ENCODE peak calls at places on chromosomes 3 and 15, in four cellular contexts. One of them, this sample, is unnamed.
A peak's percentile ranks its signal among the peaks of the same experiment; 100 is the strongest.

GRCh38 chr15:40344631-40345120 is 3.9 kb upstream of the CCDC9B start:
- DNase-seq in K562: peak; percentile 81
- DNase-seq in GM12878: no peak
- DNase-seq in WTC11: peak; percentile 78
- DNase-seq in this sample: peak; percentile 45

GRCh38 chr15:65182538-65182937 is 2.6 kb downstream of the CLPX start:
- DNase-seq in K562: no peak
- DNase-seq in GM12878: no peak
- DNase-seq in WTC11: no peak
- DNase-seq in this sample: no peak

GRCh38 chr3:171234298-171235020 is 207.9 kb upstream of the SLC2A2 start:
- DNase-seq in K562: no peak
- DNase-seq in GM12878: no peak
- DNase-seq in WTC11: no peak
- DNase-seq in this sample: no peak

GRCh38 chr15:92277776-92278175 is 115.9 kb upstream of the ST8SIA2 start:
- DNase-seq in K562: no peak
- DNase-seq in GM12878: no peak
- DNase-seq in WTC11: no peak
- DNase-seq in this sample: no peak

GRCh38 chr3:38283810-38284775 is 2.0 kb downstream of the SLC22A14 start:
- DNase-seq in K562: no peak
- DNase-seq in GM12878: no peak
- DNase-seq in WTC11: no peak
- DNase-seq in this sample: no peak

GRCh38 chr3:113954091-113954685 is 6.4 kb downstream of the ZDHHC23 start:
- DNase-seq in K562: no peak
- DNase-seq in GM12878: no peak
- DNase-seq in WTC11: no peak
- DNase-seq in this sample: no peak

GRCh38 chr3:150970665-150971327 is 1.7 kb downstream of the CLRN1 start:
- DNase-seq in K562: no peak
- DNase-seq in GM12878: no peak
- DNase-seq in WTC11: no peak
- DNase-seq in this sample: no peak

GRCh38 chr15:41930867-41931222 is 37.0 kb upstream of the SPTBN5 start:
- DNase-seq in K562: no peak
- DNase-seq in GM12878: no peak
- DNase-seq in WTC11: no peak
- DNase-seq in this sample: no peak

GRCh38 chr15:56390739-56391267 is 25.6 kb downstream of the TEX9 start:
- DNase-seq in K562: no peak
- DNase-seq in GM12878: no peak
- DNase-seq in WTC11: no peak
- DNase-seq in this sample: no peak

GRCh38 chr3:124939661-124940060 is 5.1 kb upstream of the MUC13 start:
- DNase-seq in K562: no peak
- DNase-seq in GM12878: no peak
- DNase-seq in WTC11: no peak
- DNase-seq in this sample: no peak

GRCh38 chr3:143311096-143311495 is 191.5 kb downstream of the CHST2 start:
- DNase-seq in K562: no peak
- DNase-seq in GM12878: no peak
- DNase-seq in WTC11: no peak
- DNase-seq in this sample: no peak

GRCh38 chr3:151394611-151395010 is 10.1 kb upstream of the P2RY12 start:
- DNase-seq in K562: no peak
- DNase-seq in GM12878: no peak
- DNase-seq in WTC11: peak; percentile 12
- DNase-seq in this sample: no peak

GRCh38 chr3:177424541-177424940 is 227.3 kb upstream of the TBL1XR1 start:
- DNase-seq in K562: no peak
- DNase-seq in GM12878: no peak
- DNase-seq in WTC11: no peak
- DNase-seq in this sample: no peak

GRCh38 chr15:52018693-52019393 is at the start of gene MAPK6:
- DNase-seq in K562: peak; percentile 97
- DNase-seq in GM12878: peak; percentile 71
- DNase-seq in WTC11: peak; percentile 89
- DNase-seq in this sample: peak; percentile 80

GRCh38 chr3:127857270-127857801 is 35.0 kb upstream of the MGLL start:
- DNase-seq in K562: no peak
- DNase-seq in GM12878: no peak
- DNase-seq in WTC11: no peak
- DNase-seq in this sample: no peak

GRCh38 chr3:53150247-53151085 is 10.5 kb upstream of the PRKCD start:
- DNase-seq in K562: no peak
- DNase-seq in GM12878: no peak
- DNase-seq in WTC11: no peak
- DNase-seq in this sample: no peak

GRCh38 chr3:45929042-45929679 is 14.1 kb upstream of the CXCR6 start:
- DNase-seq in K562: peak; percentile 81
- DNase-seq in GM12878: no peak
- DNase-seq in WTC11: peak; percentile 60
- DNase-seq in this sample: peak; percentile 12

GRCh38 chr15:29734917-29735572 is 87.2 kb downstream of the TJP1 start:
- DNase-seq in K562: no peak
- DNase-seq in GM12878: no peak
- DNase-seq in WTC11: no peak
- DNase-seq in this sample: peak; percentile 24

GRCh38 chr3:94360982-94361381 is 298.1 kb downstream of the NSUN3 start:
- DNase-seq in K562: no peak
- DNase-seq in GM12878: no peak
- DNase-seq in WTC11: no peak
- DNase-seq in this sample: no peak

GRCh38 chr3:136476280-136476679 is 226.1 kb downstream of the PCCB start:
- DNase-seq in K562: no peak
- DNase-seq in GM12878: no peak
- DNase-seq in WTC11: no peak
- DNase-seq in this sample: peak; percentile 10

DNA sequence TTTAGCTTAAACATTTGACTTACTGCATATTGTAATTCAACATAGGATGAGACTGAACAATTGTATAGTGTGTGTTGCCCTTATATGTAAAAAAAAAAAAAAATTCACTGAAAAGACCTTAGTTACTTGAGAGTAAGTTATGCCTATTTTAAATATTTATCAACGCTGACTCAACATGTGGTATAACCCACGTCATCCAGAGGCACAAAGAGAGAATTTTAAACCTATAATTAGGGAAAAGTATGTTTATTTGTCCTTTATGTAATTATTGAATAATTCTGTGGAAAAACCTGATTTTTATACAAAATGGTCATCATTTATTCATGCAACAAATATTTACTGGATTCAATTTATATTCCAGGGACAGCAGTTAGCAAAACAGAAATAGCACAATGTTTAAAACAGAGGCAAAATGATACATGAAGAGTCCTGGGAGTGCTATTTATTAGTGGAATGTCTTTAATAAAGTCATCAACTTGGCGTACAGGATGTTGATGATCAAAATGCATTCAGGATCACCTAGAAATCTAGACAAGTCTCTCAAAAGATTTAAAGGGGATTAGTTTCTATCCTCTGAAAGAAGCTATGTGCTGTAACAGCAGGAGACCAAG is 223.7 kb downstream of the PCCB start:
- DNase-seq in K562: no peak
- DNase-seq in GM12878: no peak
- DNase-seq in WTC11: no peak
- DNase-seq in this sample: no peak
- TF ChIP-seq NR2C2 in K562: no peak
- TF ChIP-seq NR2C2 in GM12878: no peak
- TF ChIP-seq NR2C2 in WTC11: no peak
- TF ChIP-seq NR2C2 in this sample: no peak

DNA sequence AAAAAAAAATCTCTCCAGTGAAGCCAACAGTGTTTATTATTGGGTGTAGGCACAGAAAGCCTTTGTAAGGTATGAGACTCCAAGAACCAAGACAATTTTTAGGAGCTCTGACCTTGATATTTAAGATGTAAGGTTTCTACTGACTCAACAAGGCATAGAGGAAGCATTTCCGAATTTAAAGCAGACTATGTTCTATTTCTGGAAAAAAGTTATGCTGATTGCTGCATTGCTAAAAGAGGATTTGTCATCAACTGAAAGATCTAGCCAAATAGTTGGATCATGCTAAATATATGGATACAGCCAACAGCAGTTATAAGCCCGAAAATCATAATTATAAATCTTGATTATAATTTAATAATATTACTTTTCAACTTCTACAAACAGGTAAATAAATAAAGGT is 53.3 kb upstream of the MELTF start:
- DNase-seq in K562: no peak
- DNase-seq in GM12878: no peak
- DNase-seq in WTC11: no peak
- DNase-seq in this sample: no peak
- TF ChIP-seq NR2C2 in K562: no peak
- TF ChIP-seq NR2C2 in GM12878: no peak
- TF ChIP-seq NR2C2 in WTC11: no peak
- TF ChIP-seq NR2C2 in this sample: no peak

GRCh38 chr15:63088532-63089245 is 33.0 kb upstream of the LACTB start:
- DNase-seq in K562: no peak
- DNase-seq in GM12878: no peak
- DNase-seq in WTC11: no peak
- DNase-seq in this sample: no peak
- TF ChIP-seq NR2C2 in K562: no peak
- TF ChIP-seq NR2C2 in GM12878: no peak
- TF ChIP-seq NR2C2 in WTC11: no peak
- TF ChIP-seq NR2C2 in this sample: no peak

GRCh38 chr3:25594007-25594502 is 70.7 kb downstream of the TOP2B start:
- DNase-seq in K562: peak; percentile 68
- DNase-seq in GM12878: no peak
- DNase-seq in WTC11: no peak
- DNase-seq in this sample: peak; percentile 30

GRCh38 chr3:25589783-25590258 is 74.9 kb downstream of the TOP2B start:
- DNase-seq in K562: no peak
- DNase-seq in GM12878: no peak
- DNase-seq in WTC11: no peak
- DNase-seq in this sample: no peak

GRCh38 chr3:25589104-25589782 is 75.5 kb downstream of the TOP2B start:
- DNase-seq in K562: no peak
- DNase-seq in GM12878: no peak
- DNase-seq in WTC11: no peak
- DNase-seq in this sample: no peak

GRCh38 chr3:25588441-25589103 is 76.1 kb downstream of the TOP2B start:
- DNase-seq in K562: no peak
- DNase-seq in GM12878: no peak
- DNase-seq in WTC11: no peak
- DNase-seq in this sample: no peak

DNA sequence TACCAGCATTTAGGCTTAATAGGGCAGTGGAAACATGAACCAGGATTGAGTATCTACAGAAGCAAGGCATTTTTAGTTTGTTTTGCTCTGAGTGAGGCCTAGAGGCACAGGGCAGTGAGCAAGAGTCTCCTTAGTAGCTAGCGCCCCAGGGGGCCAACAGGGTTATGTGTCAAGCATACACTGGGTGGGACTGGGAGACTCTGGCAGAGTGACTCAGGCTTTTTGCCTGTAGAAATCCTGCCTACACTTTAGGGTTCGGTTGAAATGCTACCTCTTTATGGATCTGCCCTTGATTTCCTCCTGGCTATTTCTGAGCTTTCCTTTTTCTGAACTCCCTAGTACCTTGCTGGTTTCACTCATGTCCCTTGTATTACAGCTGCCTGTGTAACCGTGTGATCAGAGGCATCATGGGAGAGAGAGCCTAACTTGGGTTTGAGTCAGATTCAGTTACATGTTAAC is 72.2 kb downstream of the TOP2B start:
- DNase-seq in K562: peak; percentile 58
- DNase-seq in GM12878: no peak
- DNase-seq in WTC11: peak; percentile 31
- DNase-seq in this sample: peak; percentile 74
- TF ChIP-seq NR2C2 in K562: no peak
- TF ChIP-seq NR2C2 in GM12878: no peak
- TF ChIP-seq NR2C2 in WTC11: no peak
- TF ChIP-seq NR2C2 in this sample: no peak

DNA sequence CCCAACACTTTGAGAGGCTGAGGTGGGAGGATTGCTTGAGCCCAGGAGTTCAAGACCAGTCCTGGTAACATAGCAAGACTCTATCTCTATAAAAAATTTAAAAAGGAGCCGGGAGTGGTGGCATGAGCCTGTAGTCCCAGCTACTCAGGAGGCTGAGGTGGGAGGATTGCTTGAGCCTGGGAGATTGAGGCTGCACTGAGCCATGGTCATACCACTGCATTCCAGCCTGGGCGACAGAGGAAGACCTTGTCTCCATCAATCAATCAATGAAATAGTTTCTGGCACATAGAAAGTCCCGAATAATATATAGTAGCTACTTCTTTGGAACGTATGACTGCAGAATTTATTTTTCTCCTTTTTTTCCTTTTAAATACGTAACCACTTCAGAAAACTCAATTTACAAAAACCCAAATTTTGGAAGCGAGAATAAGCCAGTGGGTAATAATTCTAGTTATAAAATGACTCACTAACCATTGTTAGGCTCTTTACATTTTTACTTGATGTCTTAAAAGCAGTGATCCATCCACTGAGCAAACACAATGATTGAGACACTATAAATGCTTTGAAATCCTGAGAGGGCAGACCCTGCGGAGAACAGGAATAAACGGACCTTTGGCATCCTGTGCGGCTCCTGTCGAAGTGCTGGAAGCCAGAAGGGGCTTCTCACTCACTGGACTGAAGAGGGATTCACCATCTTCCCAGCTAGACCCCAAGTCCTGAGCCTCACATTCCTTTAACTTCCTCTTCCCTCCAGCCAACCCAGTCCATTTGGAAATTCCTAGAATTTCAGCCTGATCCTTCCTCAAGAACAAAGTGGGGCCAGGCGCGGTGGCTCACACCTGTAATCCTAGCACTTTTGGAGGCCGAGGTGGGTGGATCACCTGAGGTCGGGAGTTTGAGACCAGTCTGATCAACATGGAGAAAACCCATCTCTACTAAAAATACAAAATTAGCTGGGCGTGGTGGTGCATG is 68.4 kb upstream of the MFGE8 start:
- DNase-seq in K562: no peak
- DNase-seq in GM12878: no peak
- DNase-seq in WTC11: no peak
- DNase-seq in this sample: no peak
- TF ChIP-seq NR2C2 in K562: no peak
- TF ChIP-seq NR2C2 in GM12878: no peak
- TF ChIP-seq NR2C2 in WTC11: no peak
- TF ChIP-seq NR2C2 in this sample: no peak

GRCh38 chr3:194687638-194688206 is 2.0 kb downstream of the FAM43A start:
- DNase-seq in K562: no peak
- DNase-seq in GM12878: no peak
- DNase-seq in WTC11: peak; percentile 87
- DNase-seq in this sample: no peak

GRCh38 chr3:194686414-194686815 is 732 bp downstream of the FAM43A start:
- DNase-seq in K562: no peak
- DNase-seq in GM12878: no peak
- DNase-seq in WTC11: no peak
- DNase-seq in this sample: no peak

GRCh38 chr3:194685050-194685722 is 497 bp upstream of the FAM43A start:
- DNase-seq in K562: no peak
- DNase-seq in GM12878: no peak
- DNase-seq in WTC11: no peak
- DNase-seq in this sample: no peak

GRCh38 chr3:194686816-194687637 is 1.3 kb downstream of the FAM43A start:
- DNase-seq in K562: no peak
- DNase-seq in GM12878: no peak
- DNase-seq in WTC11: no peak
- DNase-seq in this sample: no peak

GRCh38 chr3:194685723-194686413 is at the start of gene FAM43A:
- DNase-seq in K562: peak; percentile 61
- DNase-seq in GM12878: no peak
- DNase-seq in WTC11: peak; percentile 84
- DNase-seq in this sample: peak; percentile 73
- TF ChIP-seq NR2C2 in K562: no peak
- TF ChIP-seq NR2C2 in GM12878: no peak
- TF ChIP-seq NR2C2 in WTC11: no peak
- TF ChIP-seq NR2C2 in this sample: no peak

This sample was measured in HepG2.